ENCODE peak calls at places on chromosomes 6 and 20, in eight cellular contexts. X is MM.1S, S is GM23248, P is GM23338, J is PC-3, H is SK-N-SH, W is neural progenitor cell, T is HCT116. U is an unnamed sample.

GRCh38 chr20:5353624-5354496 is 37.1 kb upstream of the PROKR2 start:
- DNase-seq in H (no peak), P (no peak), J (peak; percentile 69), W (no peak), S (peak; percentile 87), T (peak; percentile 40), X (no peak), U (no peak)

GRCh38 chr6:82878812-82879211 is 186.8 kb downstream of the UBE3D start:
- DNase-seq in P (no peak), J (no peak), W (no peak), X (no peak), S (no peak), T (no peak), H (no peak), U (no peak)

GRCh38 chr20:8858181-8858794 is 210.6 kb upstream of the PLCB4 start:
- DNase-seq in T (no peak), X (no peak), S (no peak), W (no peak), J (no peak), H (peak; percentile 36), P (no peak), U (no peak)

GRCh38 chr6:121237859-121238258 is 96.4 kb downstream of the TBC1D32 start:
- DNase-seq in J (peak; percentile 35), H (no peak), S (no peak), W (no peak), T (no peak), P (no peak), X (no peak), U (no peak)

GRCh38 chr6:6918216-6918983 is 189.4 kb upstream of the RREB1 start:
- DNase-seq in W (no peak), H (no peak), T (peak; percentile 13), S (peak; percentile 84), P (no peak), J (peak; percentile 75), X (no peak), U (no peak)

GRCh38 chr6:152943260-152943897 is 39.5 kb downstream of the FBXO5 start:
- DNase-seq in T (no peak), X (no peak), H (no peak), J (peak; percentile 88), S (no peak), W (no peak), P (no peak), U (no peak)

GRCh38 chr6:112362827-112363565 is 15.9 kb downstream of the RFPL4B start:
- DNase-seq in P (no peak), H (no peak), X (no peak), S (peak; percentile 40), J (no peak), W (no peak), T (no peak), U (no peak)

GRCh38 chr20:5654557-5654956 is 95.6 kb upstream of the SHLD1 start:
- DNase-seq in J (peak; percentile 99), H (no peak), S (peak; percentile 95), W (no peak), T (no peak), P (no peak), X (no peak), U (no peak)

GRCh38 chr6:120410586-120410985 is 923.7 kb downstream of the TBC1D32 start:
- DNase-seq in P (no peak), X (no peak), W (no peak), S (no peak), J (peak; percentile 17), T (no peak), H (no peak), U (no peak)

GRCh38 chr6:2917801-2918495 is 14.8 kb upstream of the SERPINB9 start:
- DNase-seq in X (no peak), J (no peak), P (no peak), S (no peak), W (no peak), H (no peak), T (no peak), U (no peak)

GRCh38 chr20:19757487-19757972 is 528 bp upstream of the RIN2 start:
- DNase-seq in P (peak; percentile 79), W (peak; percentile 86), X (peak; percentile 27), J (peak; percentile 71), H (peak; percentile 82), T (no peak), S (peak; percentile 89), U (no peak)
- H3K4me3 ChIP-seq in P (peak overlapping the region; percentile 98), W (peak overlapping the region; percentile 76), X (peak overlapping the region; percentile 68), J (peak overlapping the region; percentile 89), H (peak overlapping the region; percentile 91), T (peak overlapping the region; percentile 72), S (peak overlapping the region; percentile 99), U (no peak overlapping the region)

GRCh38 chr6:63802606-63803206 is 167.1 kb downstream of the PHF3 start:
- DNase-seq in P (peak; percentile 16), H (peak; percentile 12), X (peak; percentile 16), J (peak; percentile 51), W (no peak), S (peak; percentile 60), T (no peak), U (peak; percentile 26)

GRCh38 chr6:63805808-63806572 is 170.4 kb downstream of the PHF3 start:
- DNase-seq in W (peak; percentile 8), T (no peak), J (peak; percentile 92), S (peak; percentile 88), P (no peak), H (peak; percentile 4), X (no peak), U (no peak)

GRCh38 chr6:63804381-63804956 is 168.9 kb downstream of the PHF3 start:
- DNase-seq in X (no peak), W (no peak), S (peak; percentile 92), T (no peak), J (peak; percentile 88), P (no peak), H (peak; percentile 57), U (no peak)

GRCh38 chr6:63805345-63805744 is 169.7 kb downstream of the PHF3 start:
- DNase-seq in S (no peak), X (no peak), H (no peak), J (no peak), P (no peak), T (no peak), W (no peak), U (no peak)

GRCh38 chr6:63803371-63803770 is 167.8 kb downstream of the PHF3 start:
- DNase-seq in X (no peak), P (no peak), T (no peak), W (no peak), J (no peak), S (no peak), H (no peak), U (no peak)
- H3K27ac ChIP-seq in X (no peak overlapping the region), P (no peak overlapping the region), T (no peak overlapping the region), W (no peak overlapping the region), J (peak overlapping the region; percentile 100), S (no peak overlapping the region), H (peak overlapping the region; percentile 92), U (no peak overlapping the region)

GRCh38 chr20:58399926-58400325 is 10.9 kb downstream of the VAPB start:
- DNase-seq in J (no peak), W (no peak), H (no peak), P (peak; percentile 62), X (no peak), S (no peak), T (no peak), U (no peak)
- TF ChIP-seq EZH2phosphoT487 in J (no peak), W (no peak), H (no peak), P (no peak), X (no peak), S (no peak), T (no peak), U (no peak)

GRCh38 chr20:3812259-3812681 is 8.1 kb upstream of the AP5S1 start:
- DNase-seq in S (no peak), X (no peak), H (peak; percentile 34), J (no peak), W (no peak), P (no peak), T (no peak), U (no peak)

GRCh38 chr20:3813758-3814581 is 6.4 kb upstream of the AP5S1 start:
- DNase-seq in S (no peak), J (no peak), X (no peak), W (no peak), H (no peak), P (no peak), T (no peak), U (no peak)

GRCh38 chr20:3812975-3813599 is 7.3 kb upstream of the AP5S1 start:
- DNase-seq in W (no peak), P (no peak), S (no peak), J (no peak), T (no peak), X (no peak), H (no peak), U (no peak)

GRCh38 chr20:3815703-3816315 is 4.5 kb upstream of the AP5S1 start:
- DNase-seq in P (no peak), T (no peak), J (no peak), W (no peak), H (no peak), S (no peak), X (no peak), U (no peak)

GRCh38 chr20:3814928-3815495 is 5.3 kb upstream of the AP5S1 start:
- DNase-seq in J (no peak), W (no peak), T (no peak), X (no peak), P (no peak), H (no peak), S (no peak), U (no peak)
- H3K4me3 ChIP-seq in J (no peak overlapping the region), W (no peak overlapping the region), T (no peak overlapping the region), X (no peak overlapping the region), P (no peak overlapping the region), H (no peak overlapping the region), S (no peak overlapping the region), U (no peak overlapping the region)

GRCh38 chr20:23269954-23270353 is 80.6 kb upstream of the NXT1 start:
- DNase-seq in T (no peak), X (no peak), W (peak; percentile 61), J (no peak), H (no peak), S (no peak), P (peak; percentile 11), U (no peak)
- H3K27ac ChIP-seq in T (no peak overlapping the region), X (no peak overlapping the region), W (peak overlapping the region; percentile 89), J (no peak overlapping the region), H (no peak overlapping the region), S (no peak overlapping the region), P (no peak overlapping the region), U (no peak overlapping the region)

DNA sequence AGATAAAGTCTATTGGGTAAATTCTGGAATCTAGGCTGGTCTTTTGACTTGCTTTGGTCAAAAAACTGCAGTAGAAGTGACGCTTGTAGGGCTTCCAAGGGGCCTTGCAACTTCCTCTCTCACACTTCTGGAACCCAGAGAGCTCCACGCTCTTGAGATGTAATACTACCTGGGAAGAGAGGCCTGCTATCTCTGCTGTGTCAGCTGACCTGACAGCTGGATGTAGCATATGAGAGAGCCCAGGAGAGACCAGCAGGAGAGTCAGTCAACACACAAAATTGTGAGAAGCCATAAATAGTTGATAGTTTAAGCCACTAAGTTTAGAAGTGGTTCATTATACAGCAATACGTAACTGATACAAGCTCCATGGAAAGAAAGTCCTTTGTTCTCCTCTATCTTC is 7.8 kb upstream of the RSPO3 start:
- DNase-seq in T (no peak), S (no peak), X (no peak), J (no peak), H (no peak), P (no peak), W (no peak), U (no peak)
- TF ChIP-seq EZH2phosphoT487 in T (no peak), S (no peak), X (no peak), J (no peak), H (no peak), P (no peak), W (no peak), U (no peak)